ENCODE peak calls at places on chromosomes 16 and 17, in nine cellular contexts. V is ovary, S is heart right ventricle, N is brain microvascular endothelial cell, G is fibroblast of lung, X is right lobe of liver, B is H1, T is A673, W is cardiac muscle cell. M is an unnamed sample.

GRCh38 chr17:58233547-58233946 is 4.8 kb upstream of the LPO start:
- DNase-seq in V (no peak), S (no peak), N (no peak), G (no peak), X (no peak), B (no peak), T (no peak), W (no peak), M (no peak)

GRCh38 chr17:59427996-59428395 is 96.5 kb downstream of the YPEL2 start:
- DNase-seq in V (no peak), S (peak), N (no peak), G (no peak), X (no peak), B (no peak), T (no peak), W (peak), M (no peak)

GRCh38 chr17:5971969-5972368 is 98.2 kb upstream of the WSCD1 start:
- DNase-seq in V (no peak), S (no peak), N (no peak), G (no peak), X (no peak), B (no peak), T (no peak), W (no peak), M (no peak)

GRCh38 chr17:32483451-32484019 is 3.3 kb upstream of the CDK5R1 start:
- DNase-seq in V (peak), S (peak), N (peak), G (peak), X (peak), B (no peak), T (peak), W (peak), M (peak)

GRCh38 chr17:19975601-19976000 is 2.0 kb downstream of the AKAP10 start:
- DNase-seq in V (no peak), S (no peak), N (no peak), G (no peak), X (no peak), B (no peak), T (no peak), W (no peak), M (no peak)

GRCh38 chr16:28491080-28491969 is 549 bp downstream of the CLN3 start:
- DNase-seq in V (peak), S (peak), N (no peak), G (peak), X (peak), B (no peak), T (peak), W (peak), M (peak)

GRCh38 chr16:49250689-49251088 is 30.9 kb downstream of the CBLN1 start:
- DNase-seq in V (no peak), S (no peak), N (no peak), G (no peak), X (no peak), B (no peak), T (no peak), W (no peak), M (no peak)

GRCh38 chr17:50672831-50673551 is 34.7 kb downstream of the ANKRD40 start:
- DNase-seq in V (no peak), S (no peak), N (no peak), G (no peak), X (peak), B (no peak), T (no peak), W (no peak), M (no peak)

GRCh38 chr17:81323083-81323369 is 27.9 kb upstream of the SLC38A10 start:
- DNase-seq in V (no peak), S (no peak), N (no peak), G (no peak), X (no peak), B (no peak), T (no peak), W (no peak), M (no peak)
- TF ChIP-seq CTCF in V (no peak), S (no peak), N (no peak), G (no peak), X (no peak), B (no peak), T (no peak), W (no peak), M (no peak)

GRCh38 chr16:15482068-15482747 is 47.8 kb downstream of the BMERB1 start:
- DNase-seq in V (peak), S (peak), N (peak), G (peak), X (peak), B (peak), T (peak), W (peak), M (peak)

GRCh38 chr16:15485175-15485574 is 50.8 kb downstream of the BMERB1 start:
- DNase-seq in V (no peak), S (no peak), N (no peak), G (no peak), X (no peak), B (no peak), T (no peak), W (no peak), M (no peak)

GRCh38 chr16:15484662-15485061 is 50.3 kb downstream of the BMERB1 start:
- DNase-seq in V (no peak), S (no peak), N (no peak), G (peak), X (no peak), B (no peak), T (no peak), W (peak), M (no peak)

GRCh38 chr16:15483857-15484256 is 49.5 kb downstream of the BMERB1 start:
- DNase-seq in V (no peak), S (no peak), N (no peak), G (no peak), X (no peak), B (no peak), T (no peak), W (no peak), M (no peak)

GRCh38 chr16:15482748-15483118 is 48.3 kb downstream of the BMERB1 start:
- DNase-seq in V (no peak), S (no peak), N (no peak), G (no peak), X (no peak), B (no peak), T (no peak), W (no peak), M (no peak)
- H3K27ac ChIP-seq in V (no peak), S (peak), N (peak), G (peak), X (peak), B (no peak), T (no peak), W (no peak), M (no peak)

GRCh38 chr16:3066440-3066748 is 954 bp downstream of the IL32 start:
- DNase-seq in V (no peak), S (no peak), N (no peak), G (no peak), X (no peak), B (no peak), T (no peak), W (no peak), M (no peak)
- H3K4me3 ChIP-seq in V (no peak), S (peak), N (no peak), G (no peak), X (peak), B (no peak), T (no peak), W (no peak), M (no peak)

GRCh38 chr17:45302649-45303173 is 14.1 kb downstream of the MAP3K14 start:
- DNase-seq in V (no peak), S (no peak), N (peak), G (peak), X (no peak), B (no peak), T (no peak), W (peak), M (no peak)

GRCh38 chr17:45301674-45302073 is 15.1 kb downstream of the MAP3K14 start:
- DNase-seq in V (no peak), S (no peak), N (no peak), G (no peak), X (no peak), B (no peak), T (no peak), W (no peak), M (no peak)

GRCh38 chr17:45299311-45299710 is 17.5 kb downstream of the MAP3K14 start:
- DNase-seq in V (no peak), S (no peak), N (no peak), G (peak), X (no peak), B (no peak), T (no peak), W (no peak), M (peak)

GRCh38 chr17:45298546-45299285 is 18.1 kb downstream of the MAP3K14 start:
- DNase-seq in V (no peak), S (no peak), N (no peak), G (no peak), X (no peak), B (no peak), T (no peak), W (no peak), M (peak)

GRCh38 chr17:45300060-45300751 is 16.6 kb downstream of the MAP3K14 start:
- DNase-seq in V (no peak), S (no peak), N (no peak), G (no peak), X (no peak), B (no peak), T (no peak), W (no peak), M (peak)
- TF ChIP-seq CTCF in V (no peak), S (no peak), N (peak), G (no peak), X (no peak), B (no peak), T (no peak), W (no peak), M (no peak)

GRCh38 chr17:68801564-68801963 is 153.6 kb downstream of the ABCA8 start:
- DNase-seq in V (no peak), S (no peak), N (no peak), G (no peak), X (no peak), B (no peak), T (no peak), W (no peak), M (no peak)
- H3K27ac ChIP-seq in V (no peak), S (peak), N (no peak), G (no peak), X (no peak), B (no peak), T (no peak), W (no peak), M (no peak)

DNA sequence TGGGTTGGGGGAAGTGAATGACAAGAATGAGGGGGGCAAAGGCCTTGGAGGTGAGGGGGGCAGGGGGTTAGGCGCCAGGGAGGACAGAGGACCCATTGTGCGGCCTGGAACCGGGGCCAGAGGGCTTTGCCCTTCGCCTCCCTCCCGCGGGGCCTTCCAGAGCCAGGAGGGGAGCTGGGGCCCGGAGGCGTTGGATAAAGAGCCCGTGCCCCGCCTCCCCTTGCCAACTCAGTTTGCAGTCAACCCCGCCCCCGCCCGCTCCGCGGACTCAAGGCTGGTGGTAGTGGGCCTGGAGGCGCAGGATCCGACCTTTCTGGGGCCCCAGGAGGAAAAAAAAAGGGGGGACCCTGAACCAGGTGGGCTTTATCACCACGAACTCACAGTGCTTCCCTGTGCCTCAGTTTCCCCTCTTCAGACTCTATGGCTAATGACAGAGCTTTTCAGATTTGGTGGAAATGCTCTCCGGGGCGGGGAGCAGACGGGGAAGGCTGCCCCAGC is 2.1 kb upstream of the SPHK1 start:
- DNase-seq in V (no peak), S (no peak), N (no peak), G (no peak), X (no peak), B (no peak), T (no peak), W (peak), M (peak)
- H3K4me3 ChIP-seq in V (peak), S (peak), N (peak), G (peak), X (peak), B (peak), T (peak), W (peak), M (peak)

GRCh38 chr16:12147681-12148479 is 171.3 kb downstream of the SNX29 start:
- DNase-seq in V (no peak), S (peak), N (no peak), G (no peak), X (no peak), B (peak), T (peak), W (no peak), M (no peak)
- TF ChIP-seq CTCF in V (no peak), S (no peak), N (no peak), G (no peak), X (no peak), B (no peak), T (no peak), W (no peak), M (no peak)

GRCh38 chr16:1941162-1941923 is 1.7 kb downstream of the MSRB1 start:
- DNase-seq in V (no peak), S (no peak), N (peak), G (peak), X (peak), B (no peak), T (no peak), W (peak), M (no peak)
- H3K27ac ChIP-seq in V (no peak), S (peak), N (no peak), G (no peak), X (peak), B (no peak), T (peak), W (no peak), M (no peak)

M was measured in WERI-Rb-1.